ENCODE peak calls at places on chromosome 15, in four cellular contexts. U, C, O and G are unnamed samples.

GRCh38 chr15:67735896-67736295 is 89.4 kb upstream of the SKOR1 start:
- DNase-seq in U (no peak), C (no peak), O (no peak), G (peak)

GRCh38 chr15:68554716-68555347 is 24.0 kb upstream of the CORO2B start:
- DNase-seq in U (no peak), C (no peak), O (no peak), G (no peak)

GRCh38 chr15:73858062-73858461 is 15.3 kb upstream of the TBC1D21 start:
- DNase-seq in U (no peak), C (no peak), O (no peak), G (no peak)

GRCh38 chr15:98413973-98414546 is 234.3 kb upstream of the IGF1R start:
- DNase-seq in U (no peak), C (no peak), O (no peak), G (no peak)

GRCh38 chr15:77107531-77108355 is 36.8 kb upstream of the TSPAN3 start:
- DNase-seq in U (no peak), C (no peak), O (peak), G (no peak)

GRCh38 chr15:69876030-69876429 is 221.7 kb downstream of the TLE3 start:
- DNase-seq in U (no peak), C (no peak), O (no peak), G (no peak)

GRCh38 chr15:60528530-60528929 is 49.6 kb upstream of the ICE2 start:
- DNase-seq in U (no peak), C (no peak), O (no peak), G (no peak)

GRCh38 chr15:63504979-63505841 is 817 bp downstream of the USP3 start:
- DNase-seq in U (peak), C (no peak), O (peak), G (no peak)

GRCh38 chr15:99928429-99928981 is 195.3 kb upstream of the LYSMD4 start:
- DNase-seq in U (peak), C (peak), O (peak), G (peak)

GRCh38 chr15:52185151-52185561 is 6.0 kb downstream of the GNB5 start:
- DNase-seq in U (no peak), C (no peak), O (no peak), G (no peak)

GRCh38 chr15:49876401-49877038 is 242.5 kb downstream of the ATP8B4 start:
- DNase-seq in U (no peak), C (no peak), O (no peak), G (no peak)

GRCh38 chr15:46441294-46442062 is 806.6 kb downstream of the SQOR start:
- DNase-seq in U (no peak), C (no peak), O (no peak), G (no peak)

GRCh38 chr15:91032919-91033803 is 10.8 kb upstream of the VPS33B start:
- DNase-seq in U (no peak), C (no peak), O (peak), G (peak)

GRCh38 chr15:69075467-69075866 is 61.0 kb downstream of the NOX5 start:
- DNase-seq in U (no peak), C (no peak), O (no peak), G (no peak)

GRCh38 chr15:77025471-77025901 is 30.6 kb downstream of the PSTPIP1 start:
- DNase-seq in U (no peak), C (no peak), O (no peak), G (peak)

GRCh38 chr15:65936317-65936716 is 67.0 kb downstream of the RAB11A start:
- DNase-seq in U (no peak), C (no peak), O (no peak), G (no peak)

GRCh38 chr15:73927003-73927475 is 777 bp downstream of the LOXL1 start:
- DNase-seq in U (no peak), C (no peak), O (peak), G (no peak)

GRCh38 chr15:72285927-72286516 is 13.7 kb upstream of the PARP6 start:
- DNase-seq in U (no peak), C (no peak), O (peak), G (no peak)

GRCh38 chr15:59242649-59243048 is 36.0 kb downstream of the LDHAL6B start:
- DNase-seq in U (no peak), C (no peak), O (no peak), G (no peak)

GRCh38 chr15:69939513-69940440 is 157.9 kb downstream of the TLE3 start:
- DNase-seq in U (no peak), C (no peak), O (no peak), G (no peak)

GRCh38 chr15:63564093-63564492 is 33.1 kb upstream of the FBXL22 start:
- DNase-seq in U (no peak), C (no peak), O (no peak), G (no peak)

GRCh38 chr15:55254916-55255679 is 34.5 kb downstream of the RAB27A start:
- DNase-seq in U (no peak), C (no peak), O (no peak), G (no peak)

GRCh38 chr15:92839696-92840095 is 60.4 kb upstream of the CHD2 start:
- DNase-seq in U (no peak), C (no peak), O (no peak), G (peak)

GRCh38 chr15:92097473-92098178 is 244.1 kb downstream of the SLCO3A1 start:
- DNase-seq in U (peak), C (no peak), O (peak), G (no peak)

GRCh38 chr15:40217166-40217785 is 21.6 kb upstream of the PAK6 start:
- DNase-seq in U (peak), C (no peak), O (peak), G (no peak)

GRCh38 chr15:40857601-40858351 is 13.9 kb downstream of the SPINT1 start:
- DNase-seq in U (no peak), C (peak), O (peak), G (peak)

GRCh38 chr15:42931702-42932486 is 11.3 kb upstream of the TTBK2 start:
- DNase-seq in U (no peak), C (no peak), O (no peak), G (no peak)

GRCh38 chr15:42499888-42500609 is 4.6 kb downstream of the SNAP23 start:
- DNase-seq in U (no peak), C (no peak), O (no peak), G (no peak)

GRCh38 chr15:65377976-65378366 is at the start of gene IGDCC3:
- DNase-seq in U (no peak), C (no peak), O (no peak), G (no peak)

GRCh38 chr15:80619677-80620076 is 75.4 kb upstream of the ABHD17C start:
- DNase-seq in U (peak), C (no peak), O (no peak), G (no peak)

GRCh38 chr15:91849749-91850161 is 3.8 kb upstream of the SLCO3A1 start:
- DNase-seq in U (no peak), C (no peak), O (no peak), G (no peak)

GRCh38 chr15:43930079-43930478 is 103.3 kb downstream of the WDR76 start:
- DNase-seq in U (no peak), C (no peak), O (no peak), G (no peak)

GRCh38 chr15:90869140-90869541 is 753 bp downstream of the FURIN start:
- DNase-seq in U (no peak), C (no peak), O (no peak), G (no peak)

GRCh38 chr15:69156726-69157381 is 3.6 kb upstream of the GLCE start:
- DNase-seq in U (no peak), C (no peak), O (no peak), G (no peak)

GRCh38 chr15:39462691-39463090 is 118.2 kb upstream of the THBS1 start:
- DNase-seq in U (no peak), C (no peak), O (no peak), G (no peak)